ENCODE peak calls at places on chromosomes 2 and 18, in four cellular contexts. H is H1, O is HepG2, C is GM12878. Q is an unnamed sample.

GRCh38 chr2:176682278-176682677 is 413.0 kb downstream of the MTX2 start:
- DNase-seq in H (no peak), O (no peak), C (no peak), Q (no peak)

GRCh38 chr2:135212757-135213156 is 160.7 kb downstream of the RAB3GAP1 start:
- DNase-seq in H (no peak), O (no peak), C (no peak), Q (no peak)

GRCh38 chr18:55795101-55795669 is 207.2 kb upstream of the TCF4 start:
- DNase-seq in H (no peak), O (no peak), C (no peak), Q (no peak)

GRCh38 chr2:98148968-98149697 is 62.2 kb downstream of the VWA3B start:
- DNase-seq in H (no peak), O (peak; percentile 71), C (no peak), Q (peak; percentile 88)

GRCh38 chr2:33848486-33848885 is 249.4 kb upstream of the FAM98A start:
- DNase-seq in H (no peak), O (no peak), C (no peak), Q (no peak)

GRCh38 chr18:25533088-25533676 is 181.2 kb upstream of the ZNF521 start:
- DNase-seq in H (no peak), O (no peak), C (no peak), Q (no peak)

GRCh38 chr2:162435676-162436075 is 91.7 kb downstream of the GCA start:
- DNase-seq in H (no peak), O (peak; percentile 29), C (no peak), Q (no peak)

GRCh38 chr2:10305254-10305635 is 2.5 kb downstream of the HPCAL1 start:
- DNase-seq in H (no peak), O (no peak), C (no peak), Q (no peak)

GRCh38 chr18:5317186-5317585 is 21.7 kb upstream of the ZBTB14 start:
- DNase-seq in H (no peak), O (no peak), C (no peak), Q (no peak)

GRCh38 chr2:149611100-149611820 is 23.7 kb upstream of the MMADHC start:
- DNase-seq in H (no peak), O (no peak), C (no peak), Q (peak; percentile 60)

GRCh38 chr2:9779572-9780264 is 63.6 kb upstream of the TAF1B start:
- DNase-seq in H (no peak), O (no peak), C (no peak), Q (no peak)

GRCh38 chr2:120913972-120914838 is 178.5 kb downstream of the GLI2 start:
- DNase-seq in H (no peak), O (no peak), C (no peak), Q (no peak)

GRCh38 chr2:10454505-10454904 is 6.4 kb upstream of the ODC1 start:
- DNase-seq in H (no peak), O (no peak), C (no peak), Q (no peak)

GRCh38 chr2:21270658-21271057 is 146.9 kb downstream of the TDRD15 start:
- DNase-seq in H (no peak), O (no peak), C (no peak), Q (no peak)

GRCh38 chr18:3455938-3456685 is 6.1 kb downstream of the TGIF1 start:
- DNase-seq in H (no peak), O (peak; percentile 73), C (no peak), Q (peak; percentile 44)

GRCh38 chr2:238130696-238131628 is 7.5 kb upstream of the KLHL30 start:
- DNase-seq in H (no peak), O (no peak), C (no peak), Q (no peak)

GRCh38 chr2:27765621-27766286 is 5.8 kb upstream of the MRPL33 start:
- DNase-seq in H (no peak), O (no peak), C (no peak), Q (no peak)

GRCh38 chr2:169361706-169362345 is 508 bp downstream of the LRP2 start:
- DNase-seq in H (no peak), O (no peak), C (no peak), Q (peak; percentile 31)

GRCh38 chr2:96537734-96538486 is 1.4 kb downstream of the ARID5A start:
- DNase-seq in H (no peak), O (no peak), C (no peak), Q (no peak)

GRCh38 chr18:45894818-45895217 is 69.3 kb downstream of the SIGLEC15 start:
- DNase-seq in H (no peak), O (no peak), C (no peak), Q (no peak)

GRCh38 chr2:231682546-231683291 is 25.6 kb upstream of the PTMA start:
- DNase-seq in H (no peak), O (no peak), C (no peak), Q (no peak)

GRCh38 chr2:219282943-219283581 is 3.9 kb downstream of the DNAJB2 start:
- DNase-seq in H (no peak), O (no peak), C (no peak), Q (no peak)

GRCh38 chr18:33116376-33116775 is 324.1 kb downstream of the CCDC178 start:
- DNase-seq in H (no peak), O (no peak), C (no peak), Q (no peak)

GRCh38 chr18:12827588-12827987 is 56.4 kb downstream of the PTPN2 start:
- DNase-seq in H (no peak), O (no peak), C (no peak), Q (no peak)

GRCh38 chr2:10267036-10267435 is 35.7 kb upstream of the HPCAL1 start:
- DNase-seq in H (no peak), O (no peak), C (no peak), Q (no peak)

GRCh38 chr18:25503567-25504081 is 151.7 kb upstream of the ZNF521 start:
- DNase-seq in H (peak; percentile 9), O (peak; percentile 17), C (no peak), Q (peak; percentile 23)

GRCh38 chr2:20434588-20435294 is 12.1 kb upstream of the RHOB start:
- DNase-seq in H (no peak), O (no peak), C (no peak), Q (no peak)

GRCh38 chr18:13239557-13239956 is 21.0 kb downstream of the LDLRAD4 start:
- DNase-seq in H (no peak), O (no peak), C (no peak), Q (no peak)

GRCh38 chr2:234377761-234378341 is 119.0 kb downstream of the ARL4C start:
- DNase-seq in H (no peak), O (no peak), C (no peak), Q (no peak)

GRCh38 chr2:8572712-8573233 is 109.1 kb upstream of the ID2 start:
- DNase-seq in H (no peak), O (no peak), C (no peak), Q (no peak)

GRCh38 chr2:239328306-239329191 is 72.3 kb downstream of the HDAC4 start:
- DNase-seq in H (no peak), O (no peak), C (no peak), Q (no peak)

GRCh38 chr2:237144516-237144915 is 58.8 kb downstream of the COPS8 start:
- DNase-seq in H (no peak), O (no peak), C (no peak), Q (no peak)

GRCh38 chr18:32919799-32920198 is 147.0 kb upstream of the KLHL14 start:
- DNase-seq in H (peak; percentile 39), O (peak; percentile 85), C (no peak), Q (peak; percentile 73)

GRCh38 chr2:241000831-241001321 is 2.5 kb downstream of the SNED1 start:
- DNase-seq in H (no peak), O (no peak), C (no peak), Q (peak; percentile 53)

GRCh38 chr2:128765822-128766221 is 447.2 kb upstream of the HS6ST1 start:
- DNase-seq in H (no peak), O (no peak), C (no peak), Q (no peak)

GRCh38 chr2:121343191-121343590 is 58.2 kb upstream of the TFCP2L1 start:
- DNase-seq in H (no peak), O (no peak), C (no peak), Q (no peak)

GRCh38 chr2:237870754-237871651 is 11.6 kb downstream of the RAMP1 start:
- DNase-seq in H (no peak), O (no peak), C (no peak), Q (no peak)

GRCh38 chr2:242041816-242042215 is 172.3 kb downstream of the RTP5 start:
- DNase-seq in H (no peak), O (no peak), C (no peak), Q (no peak)

GRCh38 chr2:197256021-197256420 is 54.6 kb downstream of the ANKRD44 start:
- DNase-seq in H (no peak), O (no peak), C (no peak), Q (no peak)

GRCh38 chr2:197256771-197257170 is 53.8 kb downstream of the ANKRD44 start:
- DNase-seq in H (no peak), O (no peak), C (no peak), Q (no peak)

GRCh38 chr2:197255550-197255949 is 55.0 kb downstream of the ANKRD44 start:
- DNase-seq in H (no peak), O (no peak), C (peak; percentile 81), Q (no peak)

GRCh38 chr2:197251576-197251975 is 59.0 kb downstream of the ANKRD44 start:
- DNase-seq in H (no peak), O (no peak), C (no peak), Q (no peak)

GRCh38 chr2:197254776-197255521 is 55.6 kb downstream of the ANKRD44 start:
- DNase-seq in H (no peak), O (no peak), C (no peak), Q (no peak)
- TF ChIP-seq JUND in H (no peak), O (no peak), C (no peak), Q (no peak)

DNA sequence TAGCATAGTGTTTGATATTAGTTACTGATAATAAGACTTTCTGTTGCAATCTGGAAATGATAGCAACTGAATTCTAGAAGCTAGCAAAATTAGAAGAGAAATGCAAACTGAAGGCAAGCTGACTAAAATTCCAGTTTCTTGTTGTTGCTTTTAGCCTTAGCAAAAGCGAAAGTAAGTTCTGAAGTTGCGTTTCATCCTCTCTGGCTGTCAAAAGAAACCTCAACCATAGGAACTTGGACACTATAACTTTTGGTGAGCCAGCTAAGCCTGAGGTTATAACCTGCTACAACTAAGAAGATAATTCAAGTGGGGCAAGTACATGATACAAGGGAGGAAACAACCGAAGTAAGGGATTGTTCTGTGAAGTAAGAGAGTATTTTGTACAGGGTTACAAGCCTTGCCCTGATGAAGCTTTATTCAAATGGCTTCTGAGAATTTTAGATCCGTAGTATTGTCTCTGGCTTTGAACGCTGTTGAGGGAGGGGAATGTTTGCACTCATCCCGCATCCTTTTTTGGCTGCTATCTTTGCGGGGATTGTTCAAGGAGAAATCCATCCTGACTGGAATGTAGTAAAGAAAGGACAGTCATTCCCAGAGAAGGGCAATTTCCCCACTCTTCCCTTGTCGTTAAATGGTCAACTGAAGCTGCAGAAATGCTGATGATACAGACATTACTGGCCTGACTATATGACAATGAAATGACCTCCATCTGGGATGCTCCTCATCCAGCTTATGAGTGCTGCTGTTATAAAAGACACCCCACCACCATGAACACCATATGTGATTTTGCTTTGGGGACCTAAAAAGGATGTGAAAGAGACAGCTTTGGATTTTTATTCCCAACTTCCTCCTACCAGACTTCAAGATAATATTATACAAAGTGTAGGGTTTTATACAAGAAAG is 7.0 kb upstream of the TMX3 start:
- DNase-seq in H (no peak), O (no peak), C (peak; percentile 30), Q (no peak)
- TF ChIP-seq JUND in H (no peak), O (no peak), C (no peak), Q (no peak)

GRCh38 chr2:203310688-203311087 is 17.5 kb upstream of the ABI2 start:
- DNase-seq in H (no peak), O (no peak), C (no peak), Q (no peak)
- TF ChIP-seq JUND in H (no peak), O (no peak), C (no peak), Q (no peak)

GRCh38 chr18:38972571-38972970 is 1407.0 kb upstream of the CELF4 start:
- DNase-seq in H (no peak), O (no peak), C (no peak), Q (no peak)
- TF ChIP-seq JUND in H (no peak), O (no peak), C (no peak), Q (no peak)